ENCODE peak calls at places on chromosome 2, in nine cellular contexts. One of them, this sample, is unnamed.

GRCh38 chr2:70714141-70714905 is 53.7 kb downstream of the ADD2 start:
- DNase-seq in AG04449: no peak
- DNase-seq in fibroblast of the aortic adventitia: no peak
- DNase-seq in IMR-90: no peak
- DNase-seq in neural progenitor cell: no peak
- DNase-seq in GM23338: no peak
- DNase-seq in A549: no peak
- DNase-seq in astrocyte of the spinal cord: no peak
- DNase-seq in NB4: no peak
- DNase-seq in this sample: no peak

GRCh38 chr2:187552959-187553681 is 1.1 kb downstream of the TFPI start:
- DNase-seq in A549: no peak
- DNase-seq in NB4: no peak
- DNase-seq in IMR-90: peak; percentile 91
- DNase-seq in astrocyte of the spinal cord: peak; percentile 84
- DNase-seq in GM23338: no peak
- DNase-seq in neural progenitor cell: no peak
- DNase-seq in fibroblast of the aortic adventitia: peak; percentile 77
- DNase-seq in AG04449: no peak
- DNase-seq in this sample: peak; percentile 29

GRCh38 chr2:69997296-69998184 is 36.1 kb upstream of the ASPRV1 start:
- DNase-seq in neural progenitor cell: no peak
- DNase-seq in astrocyte of the spinal cord: peak; percentile 15
- DNase-seq in NB4: peak; percentile 86
- DNase-seq in A549: peak; percentile 70
- DNase-seq in fibroblast of the aortic adventitia: no peak
- DNase-seq in AG04449: no peak
- DNase-seq in GM23338: peak; percentile 19
- DNase-seq in IMR-90: peak; percentile 71
- DNase-seq in this sample: peak; percentile 49

GRCh38 chr2:109158237-109158636 is 29.2 kb downstream of the SH3RF3 start:
- DNase-seq in neural progenitor cell: no peak
- DNase-seq in fibroblast of the aortic adventitia: no peak
- DNase-seq in AG04449: no peak
- DNase-seq in GM23338: no peak
- DNase-seq in A549: no peak
- DNase-seq in IMR-90: no peak
- DNase-seq in astrocyte of the spinal cord: no peak
- DNase-seq in NB4: no peak
- DNase-seq in this sample: no peak

GRCh38 chr2:24345937-24346336 is 14.4 kb downstream of the ITSN2 start:
- DNase-seq in fibroblast of the aortic adventitia: no peak
- DNase-seq in NB4: no peak
- DNase-seq in astrocyte of the spinal cord: no peak
- DNase-seq in neural progenitor cell: no peak
- DNase-seq in AG04449: no peak
- DNase-seq in A549: no peak
- DNase-seq in GM23338: no peak
- DNase-seq in IMR-90: peak; percentile 3
- DNase-seq in this sample: no peak

GRCh38 chr2:121626777-121627524 is 22.3 kb downstream of the CLASP1 start:
- DNase-seq in A549: no peak
- DNase-seq in NB4: no peak
- DNase-seq in GM23338: no peak
- DNase-seq in neural progenitor cell: no peak
- DNase-seq in AG04449: no peak
- DNase-seq in fibroblast of the aortic adventitia: peak; percentile 44
- DNase-seq in IMR-90: peak; percentile 56
- DNase-seq in astrocyte of the spinal cord: peak; percentile 79
- DNase-seq in this sample: peak; percentile 16

GRCh38 chr2:50786345-50786744 is 245.6 kb downstream of the NRXN1 start:
- DNase-seq in NB4: no peak
- DNase-seq in astrocyte of the spinal cord: no peak
- DNase-seq in neural progenitor cell: peak; percentile 59
- DNase-seq in fibroblast of the aortic adventitia: no peak
- DNase-seq in AG04449: no peak
- DNase-seq in IMR-90: no peak
- DNase-seq in A549: no peak
- DNase-seq in GM23338: peak; percentile 70
- DNase-seq in this sample: no peak

GRCh38 chr2:65164379-65165023 is 34.6 kb upstream of the RAB1A start:
- DNase-seq in neural progenitor cell: no peak
- DNase-seq in A549: no peak
- DNase-seq in NB4: no peak
- DNase-seq in astrocyte of the spinal cord: peak; percentile 16
- DNase-seq in AG04449: no peak
- DNase-seq in GM23338: no peak
- DNase-seq in fibroblast of the aortic adventitia: peak; percentile 44
- DNase-seq in IMR-90: peak; percentile 19
- DNase-seq in this sample: peak; percentile 17

GRCh38 chr2:176162911-176163654 is 6.0 kb downstream of the HOXD3 start:
- DNase-seq in fibroblast of the aortic adventitia: no peak
- DNase-seq in AG04449: no peak
- DNase-seq in GM23338: peak; percentile 46
- DNase-seq in astrocyte of the spinal cord: no peak
- DNase-seq in IMR-90: no peak
- DNase-seq in A549: no peak
- DNase-seq in NB4: no peak
- DNase-seq in neural progenitor cell: peak; percentile 43
- DNase-seq in this sample: no peak

GRCh38 chr2:176163655-176164021 is 6.5 kb downstream of the HOXD3 start:
- DNase-seq in IMR-90: no peak
- DNase-seq in AG04449: no peak
- DNase-seq in A549: no peak
- DNase-seq in neural progenitor cell: no peak
- DNase-seq in GM23338: peak; percentile 47
- DNase-seq in astrocyte of the spinal cord: no peak
- DNase-seq in fibroblast of the aortic adventitia: no peak
- DNase-seq in NB4: no peak
- DNase-seq in this sample: no peak

GRCh38 chr2:176161041-176161785 is 4.1 kb downstream of the HOXD3 start:
- DNase-seq in IMR-90: no peak
- DNase-seq in NB4: no peak
- DNase-seq in fibroblast of the aortic adventitia: no peak
- DNase-seq in astrocyte of the spinal cord: no peak
- DNase-seq in GM23338: peak; percentile 29
- DNase-seq in AG04449: no peak
- DNase-seq in A549: no peak
- DNase-seq in neural progenitor cell: no peak
- DNase-seq in this sample: no peak

GRCh38 chr2:176160251-176161040 is 3.3 kb downstream of the HOXD3 start:
- DNase-seq in AG04449: no peak
- DNase-seq in neural progenitor cell: no peak
- DNase-seq in NB4: no peak
- DNase-seq in GM23338: peak; percentile 46
- DNase-seq in IMR-90: no peak
- DNase-seq in fibroblast of the aortic adventitia: no peak
- DNase-seq in A549: no peak
- DNase-seq in astrocyte of the spinal cord: no peak
- DNase-seq in this sample: no peak

GRCh38 chr2:176161817-176162626 is 4.9 kb downstream of the HOXD3 start:
- DNase-seq in AG04449: no peak
- DNase-seq in NB4: no peak
- DNase-seq in IMR-90: peak; percentile 12
- DNase-seq in GM23338: peak; percentile 13
- DNase-seq in A549: no peak
- DNase-seq in fibroblast of the aortic adventitia: peak; percentile 37
- DNase-seq in astrocyte of the spinal cord: peak; percentile 59
- DNase-seq in neural progenitor cell: peak; percentile 35
- DNase-seq in this sample: peak; percentile 74
- H3K4me3 ChIP-seq in AG04449: peak overlapping the region; percentile 46
- H3K4me3 ChIP-seq in NB4: no peak overlapping the region
- H3K4me3 ChIP-seq in IMR-90: no peak overlapping the region
- H3K4me3 ChIP-seq in GM23338: no peak overlapping the region
- H3K4me3 ChIP-seq in A549: no peak overlapping the region
- H3K4me3 ChIP-seq in fibroblast of the aortic adventitia: no peak overlapping the region
- H3K4me3 ChIP-seq in astrocyte of the spinal cord: peak overlapping the region; percentile 2
- H3K4me3 ChIP-seq in neural progenitor cell: no peak overlapping the region
- H3K4me3 ChIP-seq in this sample: peak overlapping the region; percentile 54

DNA sequence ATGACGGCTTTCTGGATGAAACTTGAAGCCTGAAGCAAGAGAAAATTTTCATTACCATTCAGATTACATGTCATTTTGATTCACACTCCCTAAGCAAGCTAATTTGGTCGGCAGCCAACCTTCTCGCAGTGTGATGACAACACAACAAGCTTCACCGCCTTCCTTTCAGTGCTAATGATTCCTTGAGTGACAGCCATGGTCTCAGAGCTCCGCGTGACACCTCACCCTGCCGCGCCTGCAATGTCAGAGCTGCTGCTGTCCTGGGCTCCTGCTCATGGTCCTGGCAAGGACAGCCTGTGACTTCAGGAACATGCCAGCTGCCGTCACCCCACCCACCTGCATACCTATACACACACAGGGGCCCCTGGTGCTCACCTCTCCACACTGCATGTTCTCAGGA is 946.6 kb upstream of the SOX11 start:
- DNase-seq in IMR-90: no peak
- DNase-seq in GM23338: peak; percentile 3
- DNase-seq in NB4: no peak
- DNase-seq in fibroblast of the aortic adventitia: no peak
- DNase-seq in neural progenitor cell: no peak
- DNase-seq in astrocyte of the spinal cord: no peak
- DNase-seq in AG04449: no peak
- DNase-seq in A549: no peak
- DNase-seq in this sample: no peak
- TF ChIP-seq CTCF in IMR-90: no peak
- TF ChIP-seq CTCF in GM23338: no peak
- TF ChIP-seq CTCF in NB4: no peak
- TF ChIP-seq CTCF in fibroblast of the aortic adventitia: no peak
- TF ChIP-seq CTCF in neural progenitor cell: no peak
- TF ChIP-seq CTCF in astrocyte of the spinal cord: no peak
- TF ChIP-seq CTCF in AG04449: no peak
- TF ChIP-seq CTCF in A549: no peak
- TF ChIP-seq CTCF in this sample: no peak

DNA sequence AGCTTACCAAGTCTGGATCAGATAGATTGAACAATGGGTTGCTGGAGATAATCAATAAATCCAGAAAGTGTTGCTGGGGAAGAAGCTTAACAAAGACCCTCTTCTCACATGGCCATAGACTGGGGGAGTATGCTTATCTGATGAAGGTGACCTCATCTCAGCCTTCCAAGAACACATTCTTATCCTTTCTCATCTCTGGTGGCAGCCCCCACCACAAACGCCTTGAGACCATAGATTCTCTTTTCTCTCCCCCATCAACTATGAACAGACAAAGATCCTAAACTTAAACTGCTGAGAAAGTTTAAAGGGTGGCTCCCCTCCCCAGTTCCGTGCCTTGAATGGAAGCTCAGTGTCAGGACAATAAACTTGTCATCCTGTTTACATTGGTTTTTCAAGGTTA is 428.7 kb upstream of the TRIB2 start:
- DNase-seq in AG04449: no peak
- DNase-seq in NB4: peak; percentile 38
- DNase-seq in GM23338: no peak
- DNase-seq in fibroblast of the aortic adventitia: no peak
- DNase-seq in IMR-90: no peak
- DNase-seq in astrocyte of the spinal cord: no peak
- DNase-seq in A549: no peak
- DNase-seq in neural progenitor cell: no peak
- DNase-seq in this sample: no peak
- H3K4me3 ChIP-seq in AG04449: no peak overlapping the region
- H3K4me3 ChIP-seq in NB4: no peak overlapping the region
- H3K4me3 ChIP-seq in GM23338: no peak overlapping the region
- H3K4me3 ChIP-seq in fibroblast of the aortic adventitia: no peak overlapping the region
- H3K4me3 ChIP-seq in IMR-90: no peak overlapping the region
- H3K4me3 ChIP-seq in astrocyte of the spinal cord: no peak overlapping the region
- H3K4me3 ChIP-seq in A549: no peak overlapping the region
- H3K4me3 ChIP-seq in neural progenitor cell: no peak overlapping the region
- H3K4me3 ChIP-seq in this sample: no peak overlapping the region

GRCh38 chr2:5730386-5730785 is 38.2 kb downstream of the SOX11 start:
- DNase-seq in A549: no peak
- DNase-seq in fibroblast of the aortic adventitia: no peak
- DNase-seq in neural progenitor cell: no peak
- DNase-seq in AG04449: no peak
- DNase-seq in NB4: no peak
- DNase-seq in GM23338: no peak
- DNase-seq in astrocyte of the spinal cord: no peak
- DNase-seq in IMR-90: no peak
- DNase-seq in this sample: no peak

GRCh38 chr2:5729426-5729825 is 37.2 kb downstream of the SOX11 start:
- DNase-seq in fibroblast of the aortic adventitia: no peak
- DNase-seq in IMR-90: no peak
- DNase-seq in A549: no peak
- DNase-seq in AG04449: no peak
- DNase-seq in neural progenitor cell: no peak
- DNase-seq in GM23338: no peak
- DNase-seq in NB4: no peak
- DNase-seq in astrocyte of the spinal cord: no peak
- DNase-seq in this sample: no peak

GRCh38 chr2:5740853-5741252 is 48.7 kb downstream of the SOX11 start:
- DNase-seq in NB4: no peak
- DNase-seq in neural progenitor cell: no peak
- DNase-seq in fibroblast of the aortic adventitia: no peak
- DNase-seq in GM23338: no peak
- DNase-seq in astrocyte of the spinal cord: peak; percentile 35
- DNase-seq in A549: no peak
- DNase-seq in IMR-90: peak; percentile 14
- DNase-seq in AG04449: no peak
- DNase-seq in this sample: no peak

GRCh38 chr2:5740073-5740472 is 47.9 kb downstream of the SOX11 start:
- DNase-seq in astrocyte of the spinal cord: no peak
- DNase-seq in neural progenitor cell: no peak
- DNase-seq in A549: no peak
- DNase-seq in NB4: no peak
- DNase-seq in fibroblast of the aortic adventitia: no peak
- DNase-seq in GM23338: no peak
- DNase-seq in IMR-90: no peak
- DNase-seq in AG04449: no peak
- DNase-seq in this sample: no peak

DNA sequence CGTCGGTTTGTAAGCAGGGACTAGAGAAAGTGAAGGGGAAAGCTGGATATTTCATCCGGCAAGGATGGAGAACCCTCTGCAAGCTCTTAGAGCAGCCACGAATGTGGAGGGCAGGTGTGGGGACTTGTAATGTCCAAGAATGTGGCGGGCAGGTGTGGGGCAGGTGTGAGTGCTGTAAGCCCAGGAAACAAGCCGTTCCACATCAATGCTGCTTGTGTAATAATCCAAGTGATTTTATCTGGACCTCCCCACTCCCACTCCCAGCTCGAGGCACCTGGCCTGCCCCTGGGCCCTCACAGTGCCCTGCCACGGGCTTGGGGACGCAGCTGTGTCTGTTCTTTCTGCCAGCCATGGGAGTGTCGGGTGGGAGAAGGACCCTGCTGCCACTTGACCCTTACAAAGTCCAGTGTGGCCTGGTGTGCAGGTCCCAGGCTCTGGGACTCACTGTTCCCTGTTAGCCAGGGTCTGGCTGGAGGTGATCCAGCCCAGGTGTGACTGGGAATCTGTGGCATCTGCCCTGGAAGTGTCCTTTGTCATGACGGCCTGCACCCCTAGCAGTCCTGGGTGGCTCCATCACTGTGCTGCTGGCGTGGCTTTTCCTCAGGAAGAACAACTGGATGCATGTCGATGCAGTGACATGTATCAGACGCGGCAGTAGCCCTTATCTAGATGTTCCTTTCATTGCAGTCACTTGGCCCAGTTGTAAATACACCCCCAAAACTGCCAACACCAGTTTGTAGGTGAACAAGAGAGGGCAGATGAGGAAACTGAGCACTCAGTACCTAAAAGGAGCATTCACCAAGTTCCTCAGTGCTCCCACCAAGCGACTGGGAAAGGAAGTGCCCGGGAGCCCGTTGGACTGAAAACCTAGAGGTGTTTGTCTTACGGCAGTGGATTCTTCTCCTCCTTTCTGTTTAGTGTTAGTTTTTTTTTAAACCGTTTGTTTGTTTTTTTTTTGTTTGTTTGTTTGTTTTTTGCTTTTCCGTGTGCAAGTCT is 43.0 kb downstream of the SOX11 start:
- DNase-seq in AG04449: no peak
- DNase-seq in A549: no peak
- DNase-seq in NB4: no peak
- DNase-seq in fibroblast of the aortic adventitia: no peak
- DNase-seq in GM23338: no peak
- DNase-seq in astrocyte of the spinal cord: no peak
- DNase-seq in neural progenitor cell: no peak
- DNase-seq in IMR-90: no peak
- DNase-seq in this sample: no peak
- TF ChIP-seq CTCF in AG04449: no peak
- TF ChIP-seq CTCF in A549: no peak
- TF ChIP-seq CTCF in NB4: no peak
- TF ChIP-seq CTCF in fibroblast of the aortic adventitia: no peak
- TF ChIP-seq CTCF in GM23338: peak; percentile 16
- TF ChIP-seq CTCF in astrocyte of the spinal cord: no peak
- TF ChIP-seq CTCF in neural progenitor cell: no peak
- TF ChIP-seq CTCF in IMR-90: no peak
- TF ChIP-seq CTCF in this sample: no peak